ENCODE peak calls at places on chromosomes 16 and 17, in five cellular contexts. S is GM23338, R is A549, G is K562, Q is GM12878. V is an unnamed sample.

GRCh38 chr16:11211977-11212818 is 43.8 kb downstream of the SOCS1 start:
- DNase-seq in S (no peak), R (no peak), G (peak; percentile 33), Q (no peak), V (no peak)

GRCh38 chr16:17743578-17743977 is 272.8 kb upstream of the XYLT1 start:
- DNase-seq in S (no peak), R (no peak), G (no peak), Q (no peak), V (no peak)

GRCh38 chr16:89738538-89739317 is 17.4 kb downstream of the ZNF276 start:
- DNase-seq in S (no peak), R (no peak), G (no peak), Q (no peak), V (no peak)

GRCh38 chr16:72112452-72112792 is 18.8 kb downstream of the DHX38 start:
- DNase-seq in S (no peak), R (no peak), G (no peak), Q (no peak), V (no peak)

GRCh38 chr17:66747561-66748275 is 87.2 kb upstream of the CACNG5 start:
- DNase-seq in S (no peak), R (no peak), G (no peak), Q (no peak), V (no peak)

GRCh38 chr16:15993946-15994665 is 44.7 kb downstream of the ABCC1 start:
- DNase-seq in S (no peak), R (no peak), G (no peak), Q (no peak), V (no peak)

GRCh38 chr17:67490471-67490870 is 113.4 kb downstream of the PITPNC1 start:
- DNase-seq in S (peak; percentile 49), R (no peak), G (no peak), Q (no peak), V (no peak)

GRCh38 chr17:45841883-45842525 is 2.7 kb upstream of the SPPL2C start:
- DNase-seq in S (no peak), R (no peak), G (no peak), Q (no peak), V (no peak)

GRCh38 chr16:63442246-63442645 is 1406.0 kb upstream of the CDH8 start:
- DNase-seq in S (no peak), R (no peak), G (no peak), Q (no peak), V (no peak)

GRCh38 chr16:53220585-53220984 is 165.8 kb downstream of the CHD9 start:
- DNase-seq in S (peak; percentile 41), R (peak; percentile 49), G (no peak), Q (no peak), V (peak; percentile 20)
- TF ChIP-seq JUNB in S (no peak), R (no peak), G (no peak), Q (no peak), V (no peak)

GRCh38 chr16:13463619-13464018 is 456.3 kb upstream of the ERCC4 start:
- DNase-seq in S (no peak), R (no peak), G (no peak), Q (no peak), V (no peak)
- TF ChIP-seq JUNB in S (no peak), R (no peak), G (no peak), Q (no peak), V (no peak)

GRCh38 chr17:80885922-80886582 is 105.6 kb upstream of the CHMP6 start:
- DNase-seq in S (no peak), R (no peak), G (no peak), Q (no peak), V (no peak)
- TF ChIP-seq JUNB in S (no peak), R (no peak), G (no peak), Q (no peak), V (no peak)

DNA sequence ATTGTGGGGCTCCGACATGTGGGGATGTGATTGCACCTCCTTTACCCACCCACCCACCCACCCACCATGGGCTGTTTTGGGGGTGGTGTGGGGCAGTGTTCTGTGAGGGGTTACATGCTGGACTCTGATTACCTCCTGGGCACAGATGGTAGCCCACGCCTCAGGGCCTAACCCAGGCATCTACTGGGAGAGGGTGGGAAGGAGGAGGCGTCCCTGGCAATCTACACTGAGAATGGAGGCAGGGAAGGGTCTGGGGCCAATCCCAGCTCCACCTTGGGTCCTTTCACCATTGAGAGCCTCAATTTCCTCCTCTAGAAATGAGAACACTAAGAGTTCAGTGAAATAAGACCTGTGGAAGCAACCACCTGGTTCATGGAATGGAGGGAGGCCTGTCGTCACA is 11.7 kb upstream of the DOK4 start:
- DNase-seq in S (no peak), R (no peak), G (no peak), Q (no peak), V (no peak)
- TF ChIP-seq JUNB in S (no peak), R (no peak), G (no peak), Q (no peak), V (no peak)

GRCh38 chr16:67966549-67967182 is 1.8 kb downstream of the SLC12A4 start:
- DNase-seq in S (peak; percentile 52), R (peak; percentile 44), G (peak; percentile 54), Q (no peak), V (peak; percentile 65)
- TF ChIP-seq JUNB in S (no peak), R (no peak), G (no peak), Q (no peak), V (no peak)

GRCh38 chr16:21097151-21097550 is 53.5 kb downstream of the DNAH3 start:
- DNase-seq in S (no peak), R (no peak), G (no peak), Q (no peak), V (no peak)

GRCh38 chr16:21104124-21104860 is 46.4 kb downstream of the DNAH3 start:
- DNase-seq in S (no peak), R (no peak), G (no peak), Q (no peak), V (no peak)

GRCh38 chr16:21101631-21102420 is 48.8 kb downstream of the DNAH3 start:
- DNase-seq in S (peak; percentile 64), R (peak; percentile 53), G (no peak), Q (no peak), V (peak; percentile 43)

GRCh38 chr16:21100447-21100846 is 50.2 kb downstream of the DNAH3 start:
- DNase-seq in S (no peak), R (peak; percentile 81), G (no peak), Q (no peak), V (no peak)
- TF ChIP-seq JUNB in S (no peak), R (no peak), G (no peak), Q (no peak), V (no peak)